ENCODE peak calls at places on chromosomes 13 and 19, in nine cellular contexts. O is AML-193; S is NCI-H2081 treated with DMSO at 0.1 percent for 48 hours; B is cardiac fibroblast; X is HCEC 1CT; J is hippocampal formation; E is ELR; A is effector CD4-positive, alpha-beta T cell; F is brain pericyte. W is an unnamed sample.

GRCh38 chr13:93086329-93086728 is 140.3 kb upstream of the GPC6 start:
- DNase-seq in J (no peak), A (no peak), X (no peak), F (no peak), S (no peak), E (no peak), O (no peak), B (no peak), W (no peak)

GRCh38 chr19:41945135-41945766 is 13.9 kb downstream of the RABAC1 start:
- DNase-seq in S (no peak), A (peak), J (no peak), B (no peak), X (no peak), E (no peak), O (no peak), F (no peak), W (no peak)

GRCh38 chr13:99067160-99067985 is 89.5 kb upstream of the DOCK9 start:
- DNase-seq in S (no peak), J (no peak), E (peak), X (peak), O (no peak), F (no peak), B (peak), A (no peak), W (no peak)

GRCh38 chr19:2315818-2316353 is 7.9 kb upstream of the LINGO3 start:
- DNase-seq in B (peak), J (peak), A (no peak), E (peak), O (peak), X (peak), S (no peak), F (no peak), W (no peak)

GRCh38 chr13:38819053-38819452 is 132.2 kb downstream of the FREM2 start:
- DNase-seq in J (peak), F (peak), X (no peak), O (no peak), E (no peak), B (no peak), S (peak), A (no peak), W (no peak)

GRCh38 chr13:25966086-25966485 is 85.7 kb downstream of the SHISA2 start:
- DNase-seq in O (no peak), S (no peak), F (no peak), J (no peak), B (peak), X (no peak), E (peak), A (no peak), W (no peak)

GRCh38 chr13:75908137-75908536 is 272.0 kb downstream of the LMO7 start:
- DNase-seq in E (peak), A (no peak), J (no peak), X (no peak), B (peak), S (no peak), F (no peak), O (no peak), W (no peak)

GRCh38 chr13:70188567-70188966 is 80.3 kb upstream of the KLHL1 start:
- DNase-seq in O (no peak), S (no peak), J (no peak), F (no peak), B (no peak), E (no peak), A (no peak), X (no peak), W (no peak)

GRCh38 chr13:39767791-39768564 is 112.5 kb downstream of the COG6 start:
- DNase-seq in X (no peak), J (no peak), E (no peak), A (no peak), S (peak), F (peak), B (no peak), O (no peak), W (no peak)

GRCh38 chr13:114249062-114249461 is 14.4 kb downstream of the CDC16 start:
- DNase-seq in E (no peak), A (no peak), O (no peak), B (no peak), X (no peak), S (no peak), F (no peak), J (no peak), W (no peak)

GRCh38 chr13:108663710-108664109 is 34.3 kb downstream of the MYO16 start:
- DNase-seq in A (no peak), J (no peak), E (no peak), O (no peak), F (no peak), S (no peak), B (no peak), X (no peak), W (no peak)

GRCh38 chr13:82627183-82627582 is 1255.1 kb downstream of the SLITRK1 start:
- DNase-seq in A (no peak), E (peak), S (peak), F (peak), B (no peak), J (no peak), O (no peak), X (peak), W (no peak)

GRCh38 chr13:49791753-49792549 is 531 bp downstream of the KPNA3 start:
- DNase-seq in S (no peak), J (no peak), B (peak), F (no peak), E (peak), X (peak), O (no peak), A (peak), W (no peak)

GRCh38 chr19:2719910-2720776 is 1.0 kb downstream of the DIRAS1 start:
- DNase-seq in A (no peak), O (no peak), B (peak), E (peak), X (peak), F (no peak), J (peak), S (no peak), W (no peak)

W was measured in glomerular endothelial cell.